ENCODE peak calls at places on chromosomes 12 and 14, in five cellular contexts. Y, V, W, G and I are unnamed samples.
A peak's percentile ranks its signal among the peaks of the same experiment; 100 is the strongest.

GRCh38 chr14:58166005-58166983 is 14.3 kb upstream of the ARMH4 start:
- DNase-seq in Y (peak; percentile 76), V (no peak), W (peak; percentile 96), G (peak; percentile 73), I (peak; percentile 91)

GRCh38 chr12:124742111-124742510 is 121.6 kb downstream of the SCARB1 start:
- DNase-seq in Y (no peak), V (no peak), W (no peak), G (peak; percentile 45), I (no peak)

GRCh38 chr12:66279127-66279712 is 23.1 kb upstream of the HELB start:
- DNase-seq in Y (peak; percentile 8), V (peak; percentile 21), W (no peak), G (peak; percentile 51), I (peak; percentile 46)

GRCh38 chr14:67883717-67884116 is 64.1 kb downstream of the RAD51B start:
- DNase-seq in Y (peak; percentile 17), V (peak; percentile 8), W (no peak), G (peak; percentile 22), I (no peak)

GRCh38 chr12:29889737-29890136 is 106.0 kb upstream of the TMTC1 start:
- DNase-seq in Y (peak; percentile 25), V (no peak), W (no peak), G (peak; percentile 70), I (peak; percentile 62)

GRCh38 chr14:48384786-48385185 is 709.4 kb upstream of the MDGA2 start:
- DNase-seq in Y (no peak), V (no peak), W (no peak), G (no peak), I (no peak)

GRCh38 chr14:39339003-39339402 is 93.2 kb downstream of the FBXO33 start:
- DNase-seq in Y (no peak), V (no peak), W (no peak), G (no peak), I (peak; percentile 39)

GRCh38 chr12:16352481-16352880 is 5.0 kb downstream of the MGST1 start:
- DNase-seq in Y (no peak), V (no peak), W (no peak), G (no peak), I (no peak)

GRCh38 chr12:88468546-88468945 is 111.7 kb downstream of the KITLG start:
- DNase-seq in Y (no peak), V (no peak), W (no peak), G (no peak), I (no peak)

GRCh38 chr14:20684662-20685456 is 499 bp downstream of the RNASE4 start:
- DNase-seq in Y (peak; percentile 38), V (peak; percentile 34), W (no peak), G (peak; percentile 43), I (peak; percentile 43)

GRCh38 chr12:90065301-90065801 is 356.7 kb upstream of the ATP2B1 start:
- DNase-seq in Y (no peak), V (no peak), W (no peak), G (no peak), I (no peak)

GRCh38 chr14:104249706-104250105 is 111.3 kb downstream of the KIF26A start:
- DNase-seq in Y (no peak), V (no peak), W (peak; percentile 68), G (no peak), I (no peak)

GRCh38 chr12:52182456-52182855 is 9.4 kb downstream of the KRT80 start:
- DNase-seq in Y (no peak), V (no peak), W (no peak), G (no peak), I (no peak)

GRCh38 chr12:2287151-2287550 is 234.4 kb downstream of the CACNA1C start:
- DNase-seq in Y (no peak), V (no peak), W (peak; percentile 74), G (no peak), I (no peak)

GRCh38 chr14:104144911-104145825 is 6.8 kb downstream of the KIF26A start:
- DNase-seq in Y (no peak), V (no peak), W (peak; percentile 69), G (no peak), I (no peak)

GRCh38 chr14:103728141-103728540 is 12.5 kb downstream of the ZFYVE21 start:
- DNase-seq in Y (no peak), V (no peak), W (peak; percentile 62), G (no peak), I (no peak)

GRCh38 chr12:111580119-111580425 is 19.0 kb downstream of the ATXN2 start:
- DNase-seq in Y (no peak), V (no peak), W (no peak), G (no peak), I (no peak)

GRCh38 chr12:25594376-25594775 is 41.3 kb upstream of the LMNTD1 start:
- DNase-seq in Y (no peak), V (no peak), W (no peak), G (no peak), I (no peak)

GRCh38 chr12:113933201-113933786 is 32.8 kb downstream of the RBM19 start:
- DNase-seq in Y (no peak), V (no peak), W (no peak), G (no peak), I (peak; percentile 81)

GRCh38 chr14:91835197-91835919 is 32.0 kb downstream of the TC2N start:
- DNase-seq in Y (no peak), V (no peak), W (no peak), G (peak; percentile 37), I (peak; percentile 35)

GRCh38 chr12:54195736-54196347 is 7.1 kb upstream of the SMUG1 start:
- DNase-seq in Y (no peak), V (no peak), W (no peak), G (peak; percentile 49), I (peak; percentile 73)

GRCh38 chr12:32843528-32844095 is 53.0 kb downstream of the PKP2 start:
- DNase-seq in Y (no peak), V (no peak), W (no peak), G (no peak), I (no peak)

GRCh38 chr12:93616584-93617101 is 44.2 kb downstream of the SOCS2 start:
- DNase-seq in Y (no peak), V (peak; percentile 50), W (no peak), G (no peak), I (no peak)

GRCh38 chr12:102093319-102093718 is 26.6 kb downstream of the NUP37 start:
- DNase-seq in Y (no peak), V (no peak), W (no peak), G (no peak), I (no peak)

GRCh38 chr12:26612203-26612602 is 220.8 kb downstream of the ITPR2 start:
- DNase-seq in Y (no peak), V (no peak), W (no peak), G (no peak), I (no peak)

GRCh38 chr12:47870175-47870781 is 34.5 kb downstream of the VDR start:
- DNase-seq in Y (peak; percentile 33), V (no peak), W (peak; percentile 82), G (peak; percentile 29), I (peak; percentile 55)

GRCh38 chr12:120598674-120599463 is 17.7 kb upstream of the POP5 start:
- DNase-seq in Y (peak; percentile 38), V (peak; percentile 64), W (peak; percentile 53), G (no peak), I (peak; percentile 61)

GRCh38 chr12:12172106-12172511 is 94.7 kb downstream of the LRP6 start:
- DNase-seq in Y (peak; percentile 48), V (peak; percentile 15), W (no peak), G (peak; percentile 29), I (peak; percentile 13)

GRCh38 chr14:101337053-101337452 is 224.2 kb upstream of the DIO3 start:
- DNase-seq in Y (no peak), V (no peak), W (no peak), G (no peak), I (no peak)

GRCh38 chr14:102362084-102362483 is 606 bp downstream of the CINP start:
- DNase-seq in Y (peak; percentile 28), V (peak; percentile 52), W (no peak), G (no peak), I (peak; percentile 12)

GRCh38 chr14:63229330-63230059 is 25.3 kb downstream of the RHOJ start:
- DNase-seq in Y (no peak), V (no peak), W (no peak), G (no peak), I (peak; percentile 16)

GRCh38 chr12:80794506-80794905 is 77.8 kb downstream of the MYF5 start:
- DNase-seq in Y (no peak), V (no peak), W (no peak), G (no peak), I (no peak)

GRCh38 chr12:30970559-30971202 is 44.1 kb downstream of the TSPAN11 start:
- DNase-seq in Y (no peak), V (no peak), W (no peak), G (peak; percentile 64), I (peak; percentile 34)